ENCODE peak calls at places on chromosomes 1 and 21, in six cellular contexts. B, K, D, A, S and P are unnamed samples.

GRCh38 chr1:56331207-56331891 is 248.0 kb downstream of the PLPP3 start:
- DNase-seq in B (no peak), K (no peak), D (no peak), A (no peak), S (no peak), P (no peak)

GRCh38 chr1:194067772-194068171 is 881.4 kb upstream of the B3GALT2 start:
- DNase-seq in B (no peak), K (no peak), D (no peak), A (no peak), S (no peak), P (no peak)

GRCh38 chr1:76763678-76764077 is 103.6 kb upstream of the ST6GALNAC5 start:
- DNase-seq in B (no peak), K (no peak), D (no peak), A (no peak), S (no peak), P (no peak)

GRCh38 chr1:7680791-7681165 is 90.3 kb upstream of the VAMP3 start:
- DNase-seq in B (no peak), K (no peak), D (no peak), A (no peak), S (no peak), P (no peak)

GRCh38 chr21:35716886-35717285 is 343.4 kb downstream of the SETD4 start:
- DNase-seq in B (no peak), K (no peak), D (no peak), A (no peak), S (no peak), P (no peak)

GRCh38 chr1:24793762-24794161 is 48.5 kb downstream of the CLIC4 start:
- DNase-seq in B (peak), K (no peak), D (no peak), A (peak), S (no peak), P (no peak)

GRCh38 chr1:229223498-229223897 is 47.4 kb upstream of the RAB4A start:
- DNase-seq in B (no peak), K (no peak), D (peak), A (no peak), S (no peak), P (no peak)

GRCh38 chr1:39370602-39371001 is 120.8 kb upstream of the BMP8A start:
- DNase-seq in B (no peak), K (no peak), D (no peak), A (no peak), S (no peak), P (no peak)

GRCh38 chr1:34887593-34887992 is 28.0 kb upstream of the SMIM12 start:
- DNase-seq in B (no peak), K (no peak), D (no peak), A (no peak), S (no peak), P (no peak)

GRCh38 chr21:38170705-38171682 is 85.8 kb upstream of the KCNJ15 start:
- DNase-seq in B (no peak), K (no peak), D (no peak), A (peak), S (no peak), P (no peak)

GRCh38 chr1:11918779-11919519 is 7.3 kb downstream of the KIAA2013 start:
- DNase-seq in B (peak), K (peak), D (no peak), A (peak), S (peak), P (no peak)

GRCh38 chr1:181090653-181091126 is 2.2 kb downstream of the IER5 start:
- DNase-seq in B (no peak), K (no peak), D (no peak), A (no peak), S (no peak), P (no peak)

GRCh38 chr1:230548357-230548756 is 93.9 kb upstream of the COG2 start:
- DNase-seq in B (no peak), K (no peak), D (no peak), A (no peak), S (no peak), P (no peak)

GRCh38 chr1:175887981-175888428 is 144.6 kb upstream of the TNR start:
- DNase-seq in B (no peak), K (no peak), D (peak), A (peak), S (no peak), P (no peak)

DNA sequence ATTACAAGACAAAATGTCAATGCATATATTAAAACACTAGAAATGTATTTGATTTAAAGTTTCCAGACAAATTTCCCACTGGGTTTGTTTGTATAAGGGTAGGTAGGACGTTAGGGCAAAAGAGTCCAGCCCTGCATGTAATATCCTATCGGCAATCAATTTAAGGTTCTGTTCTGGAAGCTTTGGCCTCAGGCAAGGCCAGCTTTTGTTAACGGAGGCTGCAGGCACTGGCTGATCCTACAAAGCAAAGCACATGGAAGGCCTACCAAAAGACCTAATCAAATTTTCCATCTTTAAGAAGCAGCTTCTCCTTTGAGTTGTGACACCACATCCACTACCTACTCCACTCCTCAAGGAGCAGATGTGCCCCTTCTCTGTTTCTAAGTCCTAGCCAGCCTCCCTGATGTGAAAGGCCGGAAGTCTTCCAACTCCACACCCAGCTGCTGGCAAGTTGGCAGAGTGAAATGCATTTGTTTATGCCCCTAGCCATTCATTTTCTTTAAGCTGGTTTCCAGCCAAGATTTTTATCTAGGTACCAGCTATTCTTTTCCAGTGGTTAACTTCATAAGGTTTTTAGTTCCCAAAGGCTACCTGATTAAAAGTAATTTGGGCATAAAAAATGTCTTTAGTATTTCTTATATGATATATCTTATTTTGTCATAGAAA is 452.6 kb downstream of the PTBP2 start:
- DNase-seq in B (no peak), K (no peak), D (no peak), A (peak), S (no peak), P (no peak)
- TF ChIP-seq CTCF in B (no peak), K (no peak), D (no peak), A (no peak), S (no peak), P (no peak)

GRCh38 chr1:185733818-185734709 is at the start of gene HMCN1:
- DNase-seq in B (no peak), K (no peak), D (peak), A (peak), S (peak), P (no peak)
- TF ChIP-seq CTCF in B (peak), K (peak), D (no peak), A (peak), S (peak), P (peak)

DNA sequence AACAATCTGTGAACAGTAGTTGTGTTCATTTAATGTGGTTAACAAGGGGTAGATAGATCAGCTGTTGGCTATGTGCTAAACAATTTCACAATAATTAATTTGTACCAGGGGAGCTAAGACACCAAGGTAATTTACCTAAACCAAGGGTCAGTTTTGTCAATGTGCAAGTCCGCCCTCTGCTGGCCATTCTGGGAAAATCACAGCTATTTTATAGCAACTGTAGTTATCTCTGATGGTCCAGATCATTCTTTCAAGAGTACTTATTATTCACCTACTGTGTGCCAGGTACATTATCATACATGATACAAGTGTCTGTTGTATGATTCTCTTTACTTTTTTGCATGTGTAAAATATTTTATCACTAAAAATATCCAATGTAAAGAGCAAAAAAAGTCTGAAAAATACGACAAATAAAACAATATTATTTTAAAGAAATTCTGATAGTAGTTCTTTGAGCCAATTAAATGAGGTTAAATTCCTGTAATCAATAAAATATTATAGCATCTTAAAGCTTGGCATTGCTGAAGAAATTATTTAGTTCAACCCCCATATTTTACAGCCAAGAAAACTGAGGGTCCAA is 312.3 kb upstream of the FAM78B start:
- DNase-seq in B (peak), K (no peak), D (peak), A (peak), S (no peak), P (no peak)
- TF ChIP-seq CTCF in B (peak), K (peak), D (peak), A (peak), S (peak), P (peak)

GRCh38 chr1:111467805-111468716 is 5.7 kb upstream of the C1orf162 start:
- DNase-seq in B (no peak), K (no peak), D (no peak), A (no peak), S (no peak), P (no peak)
- TF ChIP-seq CTCF in B (no peak), K (no peak), D (no peak), A (no peak), S (no peak), P (no peak)

DNA sequence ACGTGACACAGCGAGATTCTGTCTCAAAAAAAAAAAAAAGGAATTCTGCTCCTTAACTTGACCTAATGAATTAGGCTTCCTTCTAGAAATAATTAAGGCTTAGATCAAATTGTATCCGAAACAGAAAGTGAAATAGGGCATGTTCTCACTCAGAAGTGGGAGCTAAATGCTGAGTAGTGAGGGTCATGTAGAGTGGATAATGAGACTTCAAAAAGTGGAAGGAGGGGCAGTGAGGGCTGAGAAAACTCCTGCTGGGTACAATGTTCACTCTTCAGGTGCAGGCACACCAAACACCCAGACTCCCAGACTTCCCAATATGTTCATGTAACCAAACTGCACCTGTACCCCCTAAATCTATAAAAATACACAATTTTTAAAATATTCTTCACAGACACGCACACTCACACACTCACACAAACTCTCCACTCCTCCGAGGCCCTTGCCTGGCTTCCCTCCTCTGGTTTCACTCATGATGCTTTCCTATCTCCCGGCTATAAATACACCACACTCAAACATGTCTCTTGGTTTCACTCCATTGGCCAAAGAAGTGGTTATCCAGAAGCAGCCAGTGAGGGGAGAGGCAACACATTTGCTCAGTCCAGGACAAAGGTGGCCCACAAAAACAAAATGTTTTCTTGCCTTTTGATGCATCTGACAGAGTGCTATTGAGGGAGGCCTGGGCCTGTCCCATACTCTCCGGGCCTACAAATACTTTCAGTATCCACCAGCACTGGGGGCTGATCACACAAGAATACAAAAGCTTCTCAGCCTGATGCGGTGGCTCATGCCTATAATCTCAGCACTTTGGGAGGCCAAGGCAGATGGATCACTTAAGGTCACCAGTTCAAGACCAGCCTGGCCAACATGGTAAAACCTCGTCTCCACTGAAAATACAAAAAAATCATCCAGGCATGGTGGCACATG is 249.2 kb downstream of the TOMM20 start:
- DNase-seq in B (no peak), K (no peak), D (no peak), A (peak), S (peak), P (no peak)
- TF ChIP-seq CTCF in B (no peak), K (no peak), D (no peak), A (no peak), S (no peak), P (no peak)

DNA sequence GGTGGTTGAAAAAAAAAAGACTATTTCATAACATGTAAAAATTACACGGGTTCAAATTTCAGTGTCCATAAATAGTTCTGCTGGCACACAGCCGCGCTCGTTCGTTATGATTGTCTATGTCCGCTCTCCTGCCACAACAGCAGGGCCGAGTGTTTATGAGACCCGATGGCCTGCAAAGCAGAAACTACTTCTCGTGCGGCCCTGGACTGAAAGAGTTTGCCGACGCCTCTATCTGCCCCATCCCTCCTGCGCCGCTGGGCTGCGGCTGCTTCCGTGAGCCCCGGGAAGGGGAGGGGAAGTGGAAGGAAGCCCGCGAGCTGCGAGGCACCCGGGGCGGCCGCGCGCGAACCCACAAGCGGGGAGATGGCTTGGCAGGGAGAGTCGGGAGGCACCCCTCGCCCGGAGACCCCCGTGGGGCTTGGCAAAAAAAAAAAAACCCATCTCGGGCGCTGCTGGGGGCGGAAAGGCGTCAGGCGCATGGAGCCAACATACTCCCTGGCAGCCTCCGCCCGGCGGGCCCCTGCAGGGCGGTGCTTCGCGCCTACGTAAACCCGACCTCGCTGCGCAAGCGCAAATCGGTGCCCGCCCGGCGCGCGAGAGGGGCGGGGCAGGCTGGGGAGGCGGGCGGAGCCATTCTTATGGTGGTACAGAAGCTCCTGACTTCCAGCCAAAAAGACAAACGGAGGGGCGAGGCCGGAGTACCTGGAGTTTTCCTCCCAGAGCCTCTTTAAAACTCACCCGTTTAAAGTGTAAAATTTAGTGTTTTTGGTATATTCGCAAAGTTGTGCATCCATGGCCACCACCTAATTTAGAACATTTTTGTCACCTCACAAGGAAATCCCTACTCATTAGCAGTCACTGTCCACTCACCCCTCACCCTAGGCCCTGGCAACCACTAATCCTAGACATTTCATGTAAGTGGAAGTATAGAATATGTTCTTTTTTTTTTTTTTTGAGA is 8.3 kb downstream of the SLC27A3 start:
- DNase-seq in B (peak), K (peak), D (peak), A (peak), S (peak), P (peak)
- TF ChIP-seq CTCF in B (peak), K (peak), D (no peak), A (no peak), S (peak), P (no peak)

GRCh38 chr21:26532208-26532607 is 40.9 kb downstream of the CYYR1 start:
- DNase-seq in B (no peak), K (no peak), D (no peak), A (no peak), S (no peak), P (no peak)
- TF ChIP-seq CTCF in B (no peak), K (no peak), D (no peak), A (no peak), S (no peak), P (no peak)

GRCh38 chr1:67371681-67372080 is 58.5 kb downstream of the SERBP1 start:
- DNase-seq in B (no peak), K (no peak), D (no peak), A (no peak), S (no peak), P (no peak)

GRCh38 chr1:67372898-67373297 is 57.3 kb downstream of the SERBP1 start:
- DNase-seq in B (no peak), K (no peak), D (no peak), A (no peak), S (no peak), P (no peak)

GRCh38 chr1:67372136-67372535 is 58.1 kb downstream of the SERBP1 start:
- DNase-seq in B (no peak), K (no peak), D (no peak), A (no peak), S (no peak), P (no peak)

GRCh38 chr1:67371043-67371442 is 59.2 kb downstream of the SERBP1 start:
- DNase-seq in B (no peak), K (no peak), D (no peak), A (no peak), S (no peak), P (no peak)

GRCh38 chr1:67367370-67368345 is 60.0 kb downstream of the IL12RB2 start:
- DNase-seq in B (no peak), K (no peak), D (peak), A (peak), S (peak), P (no peak)
- TF ChIP-seq CTCF in B (no peak), K (no peak), D (no peak), A (no peak), S (no peak), P (no peak)